ENCODE peak calls at places on chromosomes 5 and 9, in five cellular contexts. One of them, this sample, is unnamed. For H3K9me3, the result is how much of the 10 kb centered on the place peaks cover.

GRCh38 chr9:81844131-81844567 is 84.1 kb upstream of the SPATA31D4 start:
- DNase-seq in SK-N-MC: no peak
- DNase-seq in sigmoid colon: no peak
- DNase-seq in A549: peak
- DNase-seq in mammary epithelial cell: no peak
- DNase-seq in this sample: no peak

GRCh38 chr9:133606722-133607053 is 2.5 kb downstream of the FAM163B start:
- DNase-seq in sigmoid colon: no peak
- DNase-seq in SK-N-MC: no peak
- DNase-seq in A549: no peak
- DNase-seq in mammary epithelial cell: no peak
- DNase-seq in this sample: no peak

GRCh38 chr5:43429706-43430105 is 17.5 kb upstream of the CCL28 start:
- DNase-seq in A549: no peak
- DNase-seq in sigmoid colon: no peak
- DNase-seq in SK-N-MC: no peak
- DNase-seq in mammary epithelial cell: peak
- DNase-seq in this sample: no peak

GRCh38 chr9:36987409-36987808 is 46.7 kb downstream of the PAX5 start:
- DNase-seq in mammary epithelial cell: no peak
- DNase-seq in A549: no peak
- DNase-seq in SK-N-MC: no peak
- DNase-seq in sigmoid colon: no peak
- DNase-seq in this sample: no peak

GRCh38 chr9:3992924-3993323 is 306.9 kb downstream of the GLIS3 start:
- DNase-seq in mammary epithelial cell: no peak
- DNase-seq in A549: no peak
- DNase-seq in SK-N-MC: no peak
- DNase-seq in sigmoid colon: no peak
- DNase-seq in this sample: no peak

GRCh38 chr9:133103183-133103986 is 17.7 kb downstream of the RALGDS start:
- DNase-seq in A549: peak
- DNase-seq in SK-N-MC: no peak
- DNase-seq in sigmoid colon: peak
- DNase-seq in mammary epithelial cell: no peak
- DNase-seq in this sample: peak

GRCh38 chr9:73199448-73199847 is 47.8 kb downstream of the ANXA1 start:
- DNase-seq in SK-N-MC: no peak
- DNase-seq in mammary epithelial cell: no peak
- DNase-seq in sigmoid colon: no peak
- DNase-seq in A549: no peak
- DNase-seq in this sample: no peak

GRCh38 chr9:33620738-33621439 is 96.8 kb downstream of the ANKRD18B start:
- DNase-seq in sigmoid colon: no peak
- DNase-seq in A549: peak
- DNase-seq in mammary epithelial cell: peak
- DNase-seq in SK-N-MC: no peak
- DNase-seq in this sample: no peak

GRCh38 chr9:97766092-97766491 is 69.0 kb upstream of the XPA start:
- DNase-seq in A549: no peak
- DNase-seq in sigmoid colon: no peak
- DNase-seq in SK-N-MC: no peak
- DNase-seq in mammary epithelial cell: peak
- DNase-seq in this sample: no peak

GRCh38 chr9:5447337-5447736 is 3.0 kb upstream of the CD274 start:
- DNase-seq in sigmoid colon: no peak
- DNase-seq in mammary epithelial cell: no peak
- DNase-seq in A549: no peak
- DNase-seq in SK-N-MC: no peak
- DNase-seq in this sample: no peak

GRCh38 chr5:72234265-72234700 is 85.8 kb downstream of the MRPS27 start:
- DNase-seq in SK-N-MC: no peak
- DNase-seq in sigmoid colon: no peak
- DNase-seq in A549: peak
- DNase-seq in mammary epithelial cell: peak
- DNase-seq in this sample: no peak

GRCh38 chr9:87554177-87554940 is 56.7 kb downstream of the DAPK1 start:
- DNase-seq in mammary epithelial cell: no peak
- DNase-seq in SK-N-MC: peak
- DNase-seq in sigmoid colon: no peak
- DNase-seq in A549: no peak
- DNase-seq in this sample: no peak

GRCh38 chr5:82390088-82390487 is 111.9 kb upstream of the RPS23 start:
- DNase-seq in SK-N-MC: no peak
- DNase-seq in sigmoid colon: no peak
- DNase-seq in mammary epithelial cell: no peak
- DNase-seq in A549: no peak
- DNase-seq in this sample: no peak

GRCh38 chr5:73638344-73639095 is 12.5 kb downstream of the ARHGEF28 start:
- DNase-seq in sigmoid colon: no peak
- DNase-seq in mammary epithelial cell: peak
- DNase-seq in A549: peak
- DNase-seq in SK-N-MC: no peak
- DNase-seq in this sample: no peak

GRCh38 chr5:173727839-173728778 is 111.7 kb upstream of the BOD1 start:
- DNase-seq in SK-N-MC: no peak
- DNase-seq in sigmoid colon: no peak
- DNase-seq in mammary epithelial cell: no peak
- DNase-seq in A549: no peak
- DNase-seq in this sample: no peak

GRCh38 chr9:88745281-88746001 is 210.5 kb downstream of the NXNL2 start:
- DNase-seq in mammary epithelial cell: no peak
- DNase-seq in sigmoid colon: peak
- DNase-seq in A549: no peak
- DNase-seq in SK-N-MC: no peak
- DNase-seq in this sample: no peak

GRCh38 chr5:154470172-154470571 is 7.9 kb downstream of the HAND1 start:
- DNase-seq in mammary epithelial cell: no peak
- DNase-seq in A549: no peak
- DNase-seq in SK-N-MC: no peak
- DNase-seq in sigmoid colon: no peak
- DNase-seq in this sample: no peak

GRCh38 chr5:143851383-143851782 is 39.4 kb downstream of the HMHB1 start:
- DNase-seq in SK-N-MC: no peak
- DNase-seq in A549: no peak
- DNase-seq in sigmoid colon: no peak
- DNase-seq in mammary epithelial cell: no peak
- DNase-seq in this sample: no peak

GRCh38 chr9:137610944-137611343 is 5.5 kb downstream of the ARRDC1 start:
- DNase-seq in A549: no peak
- DNase-seq in sigmoid colon: no peak
- DNase-seq in SK-N-MC: no peak
- DNase-seq in mammary epithelial cell: no peak
- DNase-seq in this sample: no peak

GRCh38 chr5:127562252-127562651 is 44.8 kb downstream of the PRRC1 start:
- DNase-seq in A549: peak
- DNase-seq in mammary epithelial cell: no peak
- DNase-seq in sigmoid colon: no peak
- DNase-seq in SK-N-MC: no peak
- DNase-seq in this sample: no peak

GRCh38 chr5:61805101-61805500 is 473.0 kb downstream of the ZSWIM6 start:
- DNase-seq in SK-N-MC: no peak
- DNase-seq in A549: peak
- DNase-seq in sigmoid colon: no peak
- DNase-seq in mammary epithelial cell: peak
- DNase-seq in this sample: no peak

GRCh38 chr9:73148447-73148937 is 3.2 kb upstream of the ANXA1 start:
- DNase-seq in mammary epithelial cell: peak
- DNase-seq in SK-N-MC: no peak
- DNase-seq in A549: no peak
- DNase-seq in sigmoid colon: no peak
- DNase-seq in this sample: no peak

DNA sequence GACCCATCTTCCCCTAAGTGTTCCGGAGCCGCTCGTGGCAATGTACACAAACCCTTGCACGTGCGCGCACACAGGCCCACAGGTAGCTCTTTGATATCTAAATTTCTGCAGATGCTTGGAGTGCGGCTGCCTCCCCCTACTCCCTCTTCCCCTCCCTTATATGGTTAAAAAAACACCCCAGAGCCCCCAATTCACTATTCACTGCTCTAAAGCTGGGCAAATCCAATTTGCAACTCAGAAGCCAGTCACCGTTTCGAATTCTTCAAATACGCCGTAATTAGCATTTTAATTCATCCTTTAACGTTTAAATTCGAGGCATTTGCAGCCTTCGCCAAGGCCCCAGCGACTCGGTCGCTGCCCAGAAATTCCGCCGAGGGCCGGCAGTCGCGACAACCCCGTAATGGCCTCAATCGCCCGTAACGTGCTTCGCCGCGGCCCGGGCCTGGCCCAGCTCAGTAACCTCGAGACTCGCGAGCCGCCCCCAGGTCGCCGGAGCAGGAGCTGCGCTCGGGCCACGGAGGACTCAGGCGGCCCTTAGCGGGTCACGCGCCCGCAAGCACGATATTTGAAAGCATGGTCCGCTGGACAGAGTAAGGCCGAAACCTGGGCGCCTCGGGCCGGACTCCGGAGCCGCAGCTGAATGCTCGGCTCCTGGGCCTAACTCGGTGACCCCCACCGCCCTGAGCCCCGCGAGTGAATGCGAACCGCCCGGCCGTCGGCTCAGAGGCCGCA is 1.3 kb downstream of the IRX2 start:
- DNase-seq in mammary epithelial cell: peak
- DNase-seq in sigmoid colon: no peak
- DNase-seq in A549: no peak
- DNase-seq in SK-N-MC: no peak
- DNase-seq in this sample: no peak
- H3K4me3 ChIP-seq in mammary epithelial cell: peak
- H3K4me3 ChIP-seq in sigmoid colon: no peak
- H3K4me3 ChIP-seq in A549: peak
- H3K4me3 ChIP-seq in SK-N-MC: peak
- H3K4me3 ChIP-seq in this sample: peak

DNA sequence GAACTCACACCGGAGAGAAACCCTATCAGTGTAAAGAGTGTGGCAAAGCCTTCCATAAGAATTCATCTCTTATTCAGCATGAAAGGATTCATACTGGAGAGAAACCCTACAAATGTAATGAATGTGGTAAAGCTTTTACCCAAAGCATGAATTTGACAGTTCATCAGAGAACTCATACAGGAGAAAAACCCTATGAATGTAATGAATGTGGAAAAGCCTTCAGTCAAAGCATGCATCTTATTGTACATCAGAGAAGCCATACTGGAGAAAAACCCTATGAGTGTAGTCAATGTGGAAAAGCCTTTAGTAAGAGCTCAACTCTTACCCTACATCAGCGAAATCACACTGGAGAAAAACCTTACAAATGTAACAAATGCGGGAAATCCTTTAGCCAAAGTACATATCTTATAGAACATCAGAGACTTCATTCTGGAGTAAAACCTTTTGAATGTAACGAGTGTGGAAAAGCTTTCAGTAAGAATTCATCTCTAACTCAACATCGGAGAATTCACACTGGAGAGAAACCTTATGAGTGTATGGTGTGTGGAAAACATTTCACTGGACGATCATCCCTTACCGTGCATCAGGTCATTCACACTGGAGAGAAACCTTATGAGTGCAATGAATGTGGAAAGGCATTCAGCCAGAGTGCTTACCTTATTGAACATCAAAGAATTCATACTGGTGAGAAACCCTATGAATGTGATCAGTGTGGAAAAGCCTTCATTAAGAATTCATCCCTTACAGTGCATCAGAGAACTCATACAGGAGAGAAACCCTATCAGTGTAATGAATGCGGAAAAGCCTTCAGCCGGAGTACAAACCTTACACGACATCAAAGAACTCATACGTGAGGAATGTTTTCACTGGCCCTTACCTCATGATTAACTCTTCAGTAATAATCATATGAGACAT is 8.9 kb upstream of the ZNF454 start:
- DNase-seq in SK-N-MC: no peak
- DNase-seq in sigmoid colon: no peak
- DNase-seq in mammary epithelial cell: no peak
- DNase-seq in A549: no peak
- DNase-seq in this sample: no peak
- H3K9me3 ChIP-seq in SK-N-MC: under half
- H3K9me3 ChIP-seq in sigmoid colon: half or more
- H3K9me3 ChIP-seq in mammary epithelial cell: half or more
- H3K9me3 ChIP-seq in A549: half or more
- H3K9me3 ChIP-seq in this sample: half or more

DNA sequence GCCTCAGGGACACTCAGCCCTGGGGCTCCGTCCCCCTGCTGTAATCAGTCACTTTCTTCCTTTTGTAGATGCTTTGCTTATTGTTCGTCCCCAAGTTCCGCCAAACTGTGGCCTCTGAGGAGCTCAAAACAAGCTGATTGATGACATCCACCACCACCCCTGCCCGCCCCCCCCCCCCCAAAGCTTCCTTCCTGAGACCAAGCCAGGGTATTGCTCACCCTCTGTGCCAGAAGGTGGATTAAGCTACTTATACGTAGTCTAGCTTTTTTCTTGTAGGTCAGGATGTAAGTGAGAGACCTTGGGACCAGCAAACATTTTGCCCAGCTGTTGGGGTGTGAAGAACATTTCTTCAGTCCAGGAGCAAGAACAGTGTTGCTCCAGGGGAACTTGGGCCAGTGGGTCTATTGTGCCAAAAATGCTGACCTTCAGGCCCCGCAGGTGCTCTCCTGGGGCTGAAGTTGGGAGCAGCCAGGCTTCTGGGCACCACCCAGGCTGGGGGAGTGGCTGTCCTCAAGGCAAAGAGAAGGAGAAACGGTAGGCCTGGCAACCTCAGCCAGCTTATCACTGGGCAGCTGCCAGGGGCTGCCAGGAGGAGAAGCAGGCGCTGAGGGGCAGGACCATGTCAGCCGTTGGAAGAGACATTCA is 17.9 kb downstream of the NEURL1B start:
- DNase-seq in mammary epithelial cell: no peak
- DNase-seq in sigmoid colon: peak
- DNase-seq in SK-N-MC: no peak
- DNase-seq in A549: no peak
- DNase-seq in this sample: no peak
- H3K4me3 ChIP-seq in mammary epithelial cell: no peak
- H3K4me3 ChIP-seq in sigmoid colon: no peak
- H3K4me3 ChIP-seq in SK-N-MC: no peak
- H3K4me3 ChIP-seq in A549: no peak
- H3K4me3 ChIP-seq in this sample: no peak

DNA sequence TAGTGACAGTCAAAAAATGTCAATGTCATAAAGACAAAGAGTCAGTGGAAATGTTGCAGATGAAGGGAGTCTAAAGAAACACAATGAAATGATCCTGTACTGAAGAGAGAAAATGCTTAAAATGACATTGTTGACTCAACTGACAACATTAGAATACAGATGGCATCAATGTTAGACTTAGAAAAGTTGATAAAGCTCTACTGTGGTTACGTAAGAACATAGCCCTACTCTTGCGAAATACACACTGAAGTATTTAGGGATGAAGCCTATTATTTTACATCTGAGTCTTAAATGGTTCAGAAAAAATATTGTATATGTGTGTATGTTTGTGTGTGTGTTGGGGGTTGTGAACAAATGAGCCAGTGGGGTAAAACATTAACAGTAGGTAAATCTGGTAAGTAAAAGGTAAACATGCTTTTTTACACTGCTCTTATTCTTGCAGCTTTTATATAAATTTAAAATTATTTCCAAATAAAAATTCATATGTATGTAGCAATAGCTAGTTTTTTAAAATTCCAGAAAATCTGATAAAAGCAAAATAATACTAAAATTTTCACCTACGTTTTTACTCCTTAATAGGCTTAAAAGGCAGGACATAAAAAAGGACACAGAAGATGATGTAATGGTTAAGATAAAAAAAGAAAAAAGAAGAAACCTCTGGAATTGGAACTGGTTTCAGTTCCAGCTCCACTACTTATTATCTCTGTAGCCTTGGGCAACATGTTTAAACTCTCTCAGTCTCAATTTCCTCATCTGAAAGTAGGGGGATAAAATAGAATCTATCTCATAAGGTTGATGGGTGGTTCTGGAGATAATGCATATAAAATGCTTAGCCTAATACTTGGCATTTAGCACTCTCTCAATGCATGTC is 44.2 kb downstream of the GARNL3 start:
- DNase-seq in A549: peak
- DNase-seq in sigmoid colon: no peak
- DNase-seq in mammary epithelial cell: no peak
- DNase-seq in SK-N-MC: peak
- DNase-seq in this sample: no peak
- H3K9me3 ChIP-seq in A549: under half
- H3K9me3 ChIP-seq in sigmoid colon: under half
- H3K9me3 ChIP-seq in mammary epithelial cell: under half
- H3K9me3 ChIP-seq in SK-N-MC: under half
- H3K9me3 ChIP-seq in this sample: under half

This sample was measured in lung.